ENCODE peak calls at places on chromosomes 4 and X, in eight cellular contexts. One of them, this sample, is unnamed.
A peak's percentile ranks its signal among the peaks of the same experiment; 100 is the strongest.

GRCh38 chrX:104565791-104566687 is at the start of gene IL1RAPL2:
- DNase-seq in nephron progenitor cell: peak; percentile 68
- DNase-seq in iris pigment epithelial cell: peak; percentile 25
- DNase-seq in T-helper 2 cell: peak; percentile 9
- DNase-seq in dorsolateral prefrontal cortex: peak; percentile 24
- DNase-seq in transverse colon: peak; percentile 14
- DNase-seq in AG09319: no peak
- DNase-seq in EL: peak; percentile 0
- DNase-seq in this sample: no peak

GRCh38 chr4:86302242-86302641 is 57.6 kb downstream of the MAPK10 start:
- DNase-seq in nephron progenitor cell: peak; percentile 53
- DNase-seq in transverse colon: peak; percentile 16
- DNase-seq in T-helper 2 cell: no peak
- DNase-seq in iris pigment epithelial cell: peak; percentile 8
- DNase-seq in AG09319: no peak
- DNase-seq in EL: no peak
- DNase-seq in dorsolateral prefrontal cortex: peak; percentile 83
- DNase-seq in this sample: peak; percentile 80

GRCh38 chr4:127505203-127505602 is 127.6 kb upstream of the INTU start:
- DNase-seq in dorsolateral prefrontal cortex: no peak
- DNase-seq in transverse colon: no peak
- DNase-seq in EL: peak; percentile 43
- DNase-seq in nephron progenitor cell: no peak
- DNase-seq in iris pigment epithelial cell: peak; percentile 83
- DNase-seq in T-helper 2 cell: no peak
- DNase-seq in AG09319: peak; percentile 64
- DNase-seq in this sample: no peak

GRCh38 chrX:74423289-74423985 is 2.1 kb downstream of the SLC16A2 start:
- DNase-seq in dorsolateral prefrontal cortex: no peak
- DNase-seq in transverse colon: no peak
- DNase-seq in T-helper 2 cell: no peak
- DNase-seq in nephron progenitor cell: peak; percentile 15
- DNase-seq in EL: no peak
- DNase-seq in iris pigment epithelial cell: no peak
- DNase-seq in AG09319: no peak
- DNase-seq in this sample: no peak

GRCh38 chr4:3803946-3804345 is 37.8 kb downstream of the ADRA2C start:
- DNase-seq in T-helper 2 cell: no peak
- DNase-seq in iris pigment epithelial cell: no peak
- DNase-seq in AG09319: no peak
- DNase-seq in dorsolateral prefrontal cortex: no peak
- DNase-seq in EL: no peak
- DNase-seq in transverse colon: no peak
- DNase-seq in nephron progenitor cell: no peak
- DNase-seq in this sample: no peak

GRCh38 chr4:137638934-137639333 is 106.6 kb upstream of the PCDH18 start:
- DNase-seq in dorsolateral prefrontal cortex: no peak
- DNase-seq in T-helper 2 cell: no peak
- DNase-seq in iris pigment epithelial cell: no peak
- DNase-seq in AG09319: no peak
- DNase-seq in EL: no peak
- DNase-seq in transverse colon: no peak
- DNase-seq in nephron progenitor cell: no peak
- DNase-seq in this sample: no peak

GRCh38 chr4:186728631-186729271 is 5.1 kb upstream of the FAT1 start:
- DNase-seq in nephron progenitor cell: no peak
- DNase-seq in T-helper 2 cell: no peak
- DNase-seq in iris pigment epithelial cell: peak; percentile 36
- DNase-seq in AG09319: no peak
- DNase-seq in EL: peak; percentile 68
- DNase-seq in transverse colon: no peak
- DNase-seq in dorsolateral prefrontal cortex: no peak
- DNase-seq in this sample: no peak

GRCh38 chr4:151537726-151538125 is 128.8 kb downstream of the FHIP1A start:
- DNase-seq in T-helper 2 cell: no peak
- DNase-seq in dorsolateral prefrontal cortex: peak; percentile 11
- DNase-seq in EL: peak; percentile 13
- DNase-seq in transverse colon: no peak
- DNase-seq in iris pigment epithelial cell: peak; percentile 36
- DNase-seq in AG09319: no peak
- DNase-seq in nephron progenitor cell: no peak
- DNase-seq in this sample: no peak

GRCh38 chr4:51843309-51844156 is 580 bp downstream of the DCUN1D4 start:
- DNase-seq in iris pigment epithelial cell: peak; percentile 69
- DNase-seq in transverse colon: peak; percentile 73
- DNase-seq in T-helper 2 cell: peak; percentile 68
- DNase-seq in dorsolateral prefrontal cortex: peak; percentile 68
- DNase-seq in EL: peak; percentile 66
- DNase-seq in nephron progenitor cell: peak; percentile 71
- DNase-seq in AG09319: peak; percentile 45
- DNase-seq in this sample: no peak

GRCh38 chrX:43679778-43680177 is 23.7 kb downstream of the MAOA start:
- DNase-seq in iris pigment epithelial cell: peak; percentile 72
- DNase-seq in dorsolateral prefrontal cortex: no peak
- DNase-seq in transverse colon: no peak
- DNase-seq in T-helper 2 cell: no peak
- DNase-seq in nephron progenitor cell: no peak
- DNase-seq in AG09319: no peak
- DNase-seq in EL: peak; percentile 25
- DNase-seq in this sample: no peak

GRCh38 chr4:3432381-3432790 is 9.4 kb upstream of the HGFAC start:
- DNase-seq in EL: no peak
- DNase-seq in dorsolateral prefrontal cortex: no peak
- DNase-seq in nephron progenitor cell: no peak
- DNase-seq in iris pigment epithelial cell: no peak
- DNase-seq in AG09319: no peak
- DNase-seq in T-helper 2 cell: no peak
- DNase-seq in transverse colon: no peak
- DNase-seq in this sample: no peak

GRCh38 chr4:4486969-4487368 is 54.9 kb downstream of the STX18 start:
- DNase-seq in iris pigment epithelial cell: no peak
- DNase-seq in AG09319: no peak
- DNase-seq in transverse colon: no peak
- DNase-seq in nephron progenitor cell: no peak
- DNase-seq in EL: no peak
- DNase-seq in dorsolateral prefrontal cortex: no peak
- DNase-seq in T-helper 2 cell: no peak
- DNase-seq in this sample: no peak

GRCh38 chr4:82890602-82890912 is 396 bp downstream of the SEC31A start:
- DNase-seq in EL: no peak
- DNase-seq in AG09319: no peak
- DNase-seq in T-helper 2 cell: no peak
- DNase-seq in iris pigment epithelial cell: no peak
- DNase-seq in nephron progenitor cell: no peak
- DNase-seq in transverse colon: no peak
- DNase-seq in dorsolateral prefrontal cortex: no peak
- DNase-seq in this sample: no peak

GRCh38 chr4:128854433-128854832 is 44.9 kb downstream of the JADE1 start:
- DNase-seq in EL: peak; percentile 46
- DNase-seq in transverse colon: no peak
- DNase-seq in dorsolateral prefrontal cortex: no peak
- DNase-seq in T-helper 2 cell: peak; percentile 88
- DNase-seq in iris pigment epithelial cell: peak; percentile 70
- DNase-seq in nephron progenitor cell: no peak
- DNase-seq in AG09319: no peak
- DNase-seq in this sample: no peak

GRCh38 chrX:124476562-124476961 is 130.2 kb downstream of the SH2D1A start:
- DNase-seq in iris pigment epithelial cell: no peak
- DNase-seq in T-helper 2 cell: no peak
- DNase-seq in transverse colon: no peak
- DNase-seq in dorsolateral prefrontal cortex: no peak
- DNase-seq in AG09319: no peak
- DNase-seq in nephron progenitor cell: no peak
- DNase-seq in EL: no peak
- DNase-seq in this sample: no peak

GRCh38 chr4:121252224-121252806 is 88.2 kb upstream of the TNIP3 start:
- DNase-seq in iris pigment epithelial cell: peak; percentile 74
- DNase-seq in AG09319: peak; percentile 36
- DNase-seq in dorsolateral prefrontal cortex: peak; percentile 70
- DNase-seq in EL: peak; percentile 65
- DNase-seq in nephron progenitor cell: peak; percentile 72
- DNase-seq in transverse colon: peak; percentile 72
- DNase-seq in T-helper 2 cell: peak; percentile 61
- DNase-seq in this sample: peak; percentile 6

GRCh38 chr4:152106113-152106763 is 345.4 kb upstream of the GATB start:
- DNase-seq in transverse colon: peak; percentile 57
- DNase-seq in AG09319: peak; percentile 80
- DNase-seq in nephron progenitor cell: no peak
- DNase-seq in T-helper 2 cell: peak; percentile 44
- DNase-seq in iris pigment epithelial cell: peak; percentile 87
- DNase-seq in EL: peak; percentile 97
- DNase-seq in dorsolateral prefrontal cortex: peak; percentile 58
- DNase-seq in this sample: no peak

GRCh38 chrX:71420686-71421085 is 54.5 kb downstream of the TAF1 start:
- DNase-seq in transverse colon: no peak
- DNase-seq in EL: no peak
- DNase-seq in iris pigment epithelial cell: no peak
- DNase-seq in dorsolateral prefrontal cortex: no peak
- DNase-seq in AG09319: no peak
- DNase-seq in nephron progenitor cell: no peak
- DNase-seq in T-helper 2 cell: no peak
- DNase-seq in this sample: no peak

GRCh38 chr4:176137626-176138025 is 57.8 kb downstream of the SPATA4 start:
- DNase-seq in T-helper 2 cell: no peak
- DNase-seq in dorsolateral prefrontal cortex: no peak
- DNase-seq in EL: peak; percentile 28
- DNase-seq in iris pigment epithelial cell: peak; percentile 28
- DNase-seq in nephron progenitor cell: no peak
- DNase-seq in transverse colon: no peak
- DNase-seq in AG09319: no peak
- DNase-seq in this sample: no peak

GRCh38 chr4:43014266-43014665 is 121.8 kb downstream of the GRXCR1 start:
- DNase-seq in T-helper 2 cell: no peak
- DNase-seq in AG09319: no peak
- DNase-seq in dorsolateral prefrontal cortex: no peak
- DNase-seq in transverse colon: no peak
- DNase-seq in EL: no peak
- DNase-seq in iris pigment epithelial cell: no peak
- DNase-seq in nephron progenitor cell: no peak
- DNase-seq in this sample: no peak

GRCh38 chr4:122552898-122553297 is 68.0 kb downstream of the IL21 start:
- DNase-seq in T-helper 2 cell: no peak
- DNase-seq in transverse colon: no peak
- DNase-seq in dorsolateral prefrontal cortex: no peak
- DNase-seq in nephron progenitor cell: no peak
- DNase-seq in EL: no peak
- DNase-seq in iris pigment epithelial cell: no peak
- DNase-seq in AG09319: no peak
- DNase-seq in this sample: no peak

GRCh38 chrX:71870337-71871098 is 40.1 kb upstream of the NHSL2 start:
- DNase-seq in dorsolateral prefrontal cortex: no peak
- DNase-seq in nephron progenitor cell: peak; percentile 21
- DNase-seq in transverse colon: no peak
- DNase-seq in AG09319: no peak
- DNase-seq in EL: peak; percentile 7
- DNase-seq in T-helper 2 cell: no peak
- DNase-seq in iris pigment epithelial cell: no peak
- DNase-seq in this sample: no peak

GRCh38 chr4:147492761-147493160 is 11.9 kb downstream of the EDNRA start:
- DNase-seq in nephron progenitor cell: no peak
- DNase-seq in iris pigment epithelial cell: peak; percentile 94
- DNase-seq in dorsolateral prefrontal cortex: no peak
- DNase-seq in AG09319: peak; percentile 56
- DNase-seq in EL: peak; percentile 69
- DNase-seq in transverse colon: no peak
- DNase-seq in T-helper 2 cell: no peak
- DNase-seq in this sample: no peak

GRCh38 chr4:171813195-171813955 is at the start of gene GALNTL6:
- DNase-seq in transverse colon: no peak
- DNase-seq in T-helper 2 cell: no peak
- DNase-seq in iris pigment epithelial cell: peak; percentile 21
- DNase-seq in AG09319: no peak
- DNase-seq in dorsolateral prefrontal cortex: peak; percentile 15
- DNase-seq in EL: no peak
- DNase-seq in nephron progenitor cell: peak; percentile 61
- DNase-seq in this sample: no peak

This sample was measured in NCI-H2081 treated with DMSO at 0.1 percent for 48 hours.